ENCODE peak calls at places on chromosomes 13 and 19, in ten cellular contexts. N, Q, W, F, E, P, K, G, O and H are unnamed samples.

GRCh38 chr13:110652231-110652730 is 36.9 kb downstream of the NAXD start:
- DNase-seq in N (no peak), Q (no peak), W (no peak), F (no peak), E (no peak), P (no peak), K (no peak), G (no peak), O (no peak), H (no peak)

GRCh38 chr19:39296055-39296645 is at the start of gene IFNL1:
- DNase-seq in N (no peak), Q (no peak), W (no peak), F (no peak), E (no peak), P (no peak), K (no peak), G (no peak), O (no peak), H (no peak)

GRCh38 chr13:44311011-44311481 is 62.6 kb upstream of the SERP2 start:
- DNase-seq in N (no peak), Q (no peak), W (no peak), F (no peak), E (no peak), P (peak), K (peak), G (no peak), O (no peak), H (no peak)

GRCh38 chr19:12786149-12786870 is 5.0 kb upstream of the JUNB start:
- DNase-seq in N (peak), Q (no peak), W (no peak), F (no peak), E (no peak), P (no peak), K (no peak), G (peak), O (no peak), H (no peak)

GRCh38 chr13:34654203-34654602 is 287.9 kb upstream of the NBEA start:
- DNase-seq in N (no peak), Q (no peak), W (no peak), F (no peak), E (no peak), P (no peak), K (peak), G (no peak), O (no peak), H (no peak)

GRCh38 chr19:48218964-48219363 is 36.7 kb downstream of the CARD8 start:
- DNase-seq in N (no peak), Q (no peak), W (no peak), F (no peak), E (no peak), P (no peak), K (no peak), G (no peak), O (no peak), H (no peak)

GRCh38 chr13:61728468-61728867 is 312.8 kb upstream of the PCDH20 start:
- DNase-seq in N (no peak), Q (no peak), W (no peak), F (no peak), E (no peak), P (no peak), K (peak), G (no peak), O (no peak), H (no peak)

GRCh38 chr19:40612831-40613668 is 11.9 kb downstream of the LTBP4 start:
- DNase-seq in N (peak), Q (no peak), W (no peak), F (no peak), E (peak), P (no peak), K (no peak), G (no peak), O (peak), H (peak)

GRCh38 chr19:591099-591958 is 1.6 kb downstream of the HCN2 start:
- DNase-seq in N (no peak), Q (no peak), W (peak), F (no peak), E (no peak), P (no peak), K (no peak), G (peak), O (no peak), H (no peak)

GRCh38 chr19:50290775-50291174 is 38.4 kb downstream of the KCNC3 start:
- DNase-seq in N (no peak), Q (no peak), W (no peak), F (no peak), E (no peak), P (no peak), K (no peak), G (no peak), O (no peak), H (no peak)

GRCh38 chr19:7636317-7636690 is 606 bp upstream of the STXBP2 start:
- DNase-seq in N (no peak), Q (no peak), W (no peak), F (no peak), E (no peak), P (no peak), K (no peak), G (no peak), O (no peak), H (no peak)

GRCh38 chr19:54532528-54532927 is 29.9 kb downstream of the LAIR2 start:
- DNase-seq in N (no peak), Q (no peak), W (no peak), F (no peak), E (no peak), P (no peak), K (no peak), G (no peak), O (no peak), H (no peak)